ENCODE peak calls at places on chromosomes 2 and 18, in eight cellular contexts. C is HCT116, N is hepatocyte, O is OCI-LY7, L is MM.1S, B is GM23338, J is SK-N-SH, P is neural progenitor cell. R is an unnamed sample.

GRCh38 chr2:31004252-31004651 is 134.0 kb downstream of the GALNT14 start:
- DNase-seq in B (no peak), C (no peak), N (no peak), J (no peak), O (no peak), P (no peak), L (no peak), R (no peak)

GRCh38 chr2:106839849-106840595 is 45.9 kb downstream of the ST6GAL2 start:
- DNase-seq in B (peak), J (peak), C (no peak), P (peak), L (peak), N (peak), O (no peak), R (peak)

GRCh38 chr2:205903549-205904129 is 182.3 kb downstream of the INO80D start:
- DNase-seq in L (peak), J (peak), N (peak), C (peak), P (peak), B (peak), O (peak), R (peak)

GRCh38 chr18:79598885-79599175 is 80.8 kb upstream of the CTDP1 start:
- DNase-seq in B (no peak), J (no peak), N (no peak), P (no peak), L (no peak), O (no peak), C (no peak), R (no peak)

GRCh38 chr2:142874293-142874814 is 3.1 kb upstream of the KYNU start:
- DNase-seq in J (no peak), N (peak), P (no peak), L (no peak), C (no peak), B (no peak), O (no peak), R (peak)

GRCh38 chr2:119771331-119771730 is 11.6 kb downstream of the PTPN4 start:
- DNase-seq in N (no peak), J (peak), P (no peak), L (no peak), C (no peak), B (no peak), O (no peak), R (no peak)

GRCh38 chr2:3046170-3046865 is 331.3 kb downstream of the EIPR1 start:
- DNase-seq in C (no peak), O (no peak), B (no peak), P (no peak), L (no peak), J (no peak), N (no peak), R (no peak)

GRCh38 chr2:138827426-138828054 is 47.4 kb upstream of the NXPH2 start:
- DNase-seq in J (peak), O (peak), P (peak), B (peak), C (peak), L (peak), N (peak), R (peak)

GRCh38 chr18:50659091-50660003 is 99.5 kb downstream of the MAPK4 start:
- DNase-seq in L (no peak), B (no peak), O (no peak), C (peak), N (peak), J (no peak), P (no peak), R (peak)

GRCh38 chr2:119174216-119174992 is 15.9 kb upstream of the C1QL2 start:
- DNase-seq in B (peak), J (peak), N (peak), L (peak), O (peak), P (peak), C (peak), R (peak)

GRCh38 chr2:202270487-202270886 is 4.9 kb downstream of the NOP58 start:
- DNase-seq in J (no peak), O (peak), B (no peak), L (no peak), C (no peak), P (no peak), N (no peak), R (no peak)

GRCh38 chr2:166184789-166185188 is 57.0 kb upstream of the SCN1A start:
- DNase-seq in N (peak), C (no peak), P (no peak), L (no peak), O (no peak), J (no peak), B (peak), R (peak)

GRCh38 chr18:33231474-33232317 is 208.8 kb downstream of the CCDC178 start:
- DNase-seq in P (peak), B (peak), J (peak), L (peak), C (peak), O (peak), N (peak), R (peak)

GRCh38 chr2:129812071-129812470 is 167.4 kb upstream of the RAB6C start:
- DNase-seq in J (no peak), L (no peak), B (no peak), C (no peak), N (peak), O (peak), P (no peak), R (no peak)

GRCh38 chr2:231672617-231673347 is 35.5 kb upstream of the PTMA start:
- DNase-seq in L (no peak), B (peak), C (peak), J (no peak), P (peak), N (peak), O (peak), R (no peak)

GRCh38 chr2:47602996-47603395 is 179.9 kb upstream of the MSH6 start:
- DNase-seq in J (no peak), L (no peak), O (no peak), P (no peak), N (peak), C (no peak), B (no peak), R (peak)

GRCh38 chr2:56118474-56118873 is 65.3 kb upstream of the CCDC85A start:
- DNase-seq in O (no peak), J (no peak), N (no peak), L (no peak), C (no peak), B (peak), P (no peak), R (peak)
- TF ChIP-seq EZH2phosphoT487 in O (no peak), J (no peak), N (no peak), L (no peak), C (no peak), B (no peak), P (no peak), R (no peak)

DNA sequence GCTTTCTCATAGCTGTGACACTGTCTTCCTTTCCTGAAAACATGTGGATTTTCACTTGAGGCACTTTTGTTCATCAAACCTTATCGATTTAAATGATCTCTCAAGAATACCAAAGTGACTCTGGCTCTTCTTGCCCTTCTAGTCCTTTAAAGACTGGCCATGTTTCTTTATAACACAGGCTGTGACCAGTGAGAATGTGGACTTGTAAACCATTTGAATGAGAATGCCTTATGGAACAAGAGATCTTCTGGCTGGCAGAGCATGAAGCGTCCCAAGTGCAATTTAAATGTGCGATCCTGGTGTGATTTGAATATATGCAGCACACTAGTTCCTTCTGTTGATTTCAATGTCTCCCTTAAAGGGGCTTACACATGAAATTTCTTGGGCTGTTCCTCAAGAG is 262.3 kb upstream of the CCDC68 start:
- DNase-seq in P (no peak), L (no peak), C (no peak), N (no peak), J (no peak), B (peak), O (no peak), R (no peak)
- TF ChIP-seq EZH2phosphoT487 in P (no peak), L (no peak), C (no peak), N (no peak), J (no peak), B (no peak), O (no peak), R (no peak)

GRCh38 chr2:36427790-36428243 is 72.2 kb downstream of the CRIM1 start:
- DNase-seq in L (no peak), N (no peak), P (no peak), C (no peak), B (no peak), O (no peak), J (no peak), R (peak)
- TF ChIP-seq EZH2phosphoT487 in L (no peak), N (no peak), P (no peak), C (no peak), B (no peak), O (no peak), J (no peak), R (no peak)

GRCh38 chr2:68878753-68879152 is 7.6 kb upstream of the BMP10 start:
- DNase-seq in N (no peak), O (no peak), C (no peak), L (no peak), J (no peak), P (no peak), B (no peak), R (no peak)

GRCh38 chr2:68877079-68877772 is 6.0 kb upstream of the BMP10 start:
- DNase-seq in P (no peak), B (no peak), L (no peak), N (no peak), C (no peak), O (no peak), J (no peak), R (no peak)

GRCh38 chr2:68878071-68878711 is 7.0 kb upstream of the BMP10 start:
- DNase-seq in J (no peak), L (no peak), P (no peak), N (no peak), B (no peak), O (no peak), C (no peak), R (no peak)

GRCh38 chr2:68880213-68880612 is 9.0 kb upstream of the BMP10 start:
- DNase-seq in N (no peak), B (no peak), O (no peak), P (no peak), L (no peak), J (no peak), C (no peak), R (no peak)

GRCh38 chr2:68879296-68879695 is 8.1 kb upstream of the BMP10 start:
- DNase-seq in P (no peak), C (no peak), J (no peak), O (no peak), N (no peak), B (no peak), L (no peak), R (no peak)
- TF ChIP-seq EZH2phosphoT487 in P (no peak), C (no peak), J (no peak), O (no peak), N (no peak), B (no peak), L (no peak), R (no peak)

GRCh38 chr2:134139615-134140014 is 114.3 kb upstream of the MGAT5 start:
- DNase-seq in P (no peak), O (no peak), B (no peak), L (no peak), C (no peak), J (no peak), N (no peak), R (peak)
- TF ChIP-seq EZH2phosphoT487 in P (no peak), O (no peak), B (no peak), L (no peak), C (no peak), J (no peak), N (no peak), R (no peak)

GRCh38 chr2:240430595-240430994 is 4.9 kb upstream of the GPC1 start:
- DNase-seq in J (no peak), L (no peak), O (no peak), B (no peak), N (no peak), C (no peak), P (no peak), R (no peak)
- TF ChIP-seq EZH2phosphoT487 in J (no peak), L (no peak), O (no peak), B (no peak), N (no peak), C (no peak), P (no peak), R (no peak)

GRCh38 chr18:12692206-12692605 is 10.3 kb downstream of the CEP76 start:
- DNase-seq in N (no peak), J (no peak), P (no peak), L (no peak), C (no peak), B (no peak), O (no peak), R (no peak)

GRCh38 chr18:12689256-12689655 is 13.3 kb downstream of the CEP76 start:
- DNase-seq in N (no peak), L (no peak), C (no peak), P (no peak), J (no peak), O (no peak), B (no peak), R (no peak)

GRCh38 chr18:12699747-12700146 is 2.8 kb downstream of the CEP76 start:
- DNase-seq in J (no peak), N (no peak), O (no peak), B (no peak), P (no peak), C (no peak), L (no peak), R (no peak)

GRCh38 chr18:12691021-12691420 is 11.5 kb downstream of the CEP76 start:
- DNase-seq in C (no peak), P (no peak), N (no peak), O (no peak), J (no peak), L (no peak), B (no peak), R (no peak)

GRCh38 chr18:12694032-12694431 is 8.5 kb downstream of the CEP76 start:
- DNase-seq in B (no peak), O (no peak), N (no peak), L (no peak), P (no peak), C (no peak), J (no peak), R (peak)
- TF ChIP-seq EZH2phosphoT487 in B (no peak), O (no peak), N (no peak), L (no peak), P (no peak), C (no peak), J (no peak), R (no peak)

DNA sequence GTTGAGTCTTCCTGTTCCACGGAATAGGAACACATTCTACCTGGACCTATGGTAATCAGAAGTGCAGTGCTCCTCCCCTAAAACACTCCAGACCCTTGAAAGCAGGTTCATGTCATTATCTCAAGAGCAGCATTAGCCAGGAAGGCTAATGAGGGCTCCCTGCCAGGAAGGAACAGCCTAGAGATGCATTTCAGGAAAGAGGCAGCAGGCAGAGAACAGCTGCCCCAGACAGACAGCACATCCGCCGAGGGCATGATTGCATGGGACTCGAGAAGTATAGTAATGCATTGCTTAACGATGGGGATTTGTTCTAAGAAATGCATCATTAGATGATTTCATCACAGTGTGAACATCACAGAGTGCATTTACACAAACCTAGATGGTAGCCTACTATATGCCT is 171.5 kb downstream of the ALK start:
- DNase-seq in N (no peak), P (no peak), C (no peak), B (no peak), O (no peak), J (no peak), L (no peak), R (no peak)
- TF ChIP-seq EZH2phosphoT487 in N (no peak), P (no peak), C (no peak), B (no peak), O (no peak), J (no peak), L (no peak), R (no peak)

DNA sequence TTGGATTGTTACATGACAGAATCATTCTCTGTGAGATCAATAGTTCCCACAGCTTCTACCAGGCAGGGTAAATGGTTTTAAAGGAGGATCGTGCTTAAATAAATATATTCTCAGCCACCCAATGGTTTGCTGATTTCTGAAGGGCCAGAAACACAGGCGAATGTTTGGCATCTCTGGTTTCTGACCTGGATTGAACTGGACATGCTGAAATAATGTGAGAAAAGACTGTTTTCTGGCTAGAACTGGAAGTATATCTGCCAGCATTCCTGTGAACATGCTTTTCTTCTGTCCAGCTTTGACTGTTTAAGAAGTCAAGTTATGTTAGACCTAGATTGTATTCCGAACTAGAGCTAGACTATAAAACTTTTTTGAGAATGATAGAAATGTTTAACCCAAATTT is 77.1 kb upstream of the COL3A1 start:
- DNase-seq in B (no peak), N (no peak), O (no peak), L (no peak), P (no peak), C (no peak), J (no peak), R (no peak)
- TF ChIP-seq EZH2phosphoT487 in B (no peak), N (no peak), O (no peak), L (no peak), P (no peak), C (no peak), J (no peak), R (no peak)